ENCODE peak calls at places on chromosomes 1 and 21, in seven cellular contexts. Q is cardiac fibroblast; S is stimulated activated CD4-positive, alpha-beta T cell treated with anti-CD3 and anti-CD28 coated beads, Interleukin-12 subunit alpha, Interleukin-12 subunit beta, amount 100 ng/mL, for 24 hours; H is amygdala; G is anterior cingulate cortex; W is midbrain; C is occipital lobe. U is an unnamed sample.

GRCh38 chr1:154198756-154199562 is 7.1 kb upstream of the TPM3 start:
- DNase-seq in Q (peak), S (no peak), H (no peak), G (no peak), W (peak), C (no peak), U (peak)

GRCh38 chr1:19450811-19451564 is 34.4 kb downstream of the CAPZB start:
- DNase-seq in Q (peak), S (no peak), H (no peak), G (no peak), W (no peak), C (no peak), U (no peak)

GRCh38 chr1:204477036-204477740 is 17.4 kb downstream of the PIK3C2B start:
- DNase-seq in Q (no peak), S (no peak), H (peak), G (peak), W (peak), C (peak), U (no peak)

GRCh38 chr1:160078392-160079195 is 2.7 kb upstream of the KCNJ9 start:
- DNase-seq in Q (peak), S (peak), H (peak), G (peak), W (peak), C (peak), U (no peak)

GRCh38 chr1:10779201-10779600 is 17.2 kb downstream of the CASZ1 start:
- DNase-seq in Q (no peak), S (no peak), H (no peak), G (no peak), W (no peak), C (no peak), U (no peak)

GRCh38 chr1:47182681-47183235 is 7.1 kb downstream of the PDZK1IP1 start:
- DNase-seq in Q (no peak), S (no peak), H (no peak), G (peak), W (no peak), C (no peak), U (no peak)

GRCh38 chr1:43271186-43272118 is 1.7 kb downstream of the TMEM125 start:
- DNase-seq in Q (no peak), S (no peak), H (no peak), G (no peak), W (no peak), C (no peak), U (no peak)

GRCh38 chr1:7654725-7655124 is 116.4 kb upstream of the VAMP3 start:
- DNase-seq in Q (no peak), S (no peak), H (no peak), G (no peak), W (no peak), C (no peak), U (no peak)

GRCh38 chr1:87940410-87940809 is 611.7 kb downstream of the LMO4 start:
- DNase-seq in Q (peak), S (no peak), H (no peak), G (no peak), W (no peak), C (no peak), U (no peak)

GRCh38 chr21:23949493-23949892 is 1657.8 kb downstream of the MRPL39 start:
- DNase-seq in Q (no peak), S (no peak), H (no peak), G (no peak), W (no peak), C (no peak), U (no peak)

GRCh38 chr1:207565546-207566468 is 69.8 kb downstream of the CR1 start:
- DNase-seq in Q (peak), S (no peak), H (no peak), G (peak), W (peak), C (no peak), U (no peak)

GRCh38 chr1:229843627-229844238 is 217.7 kb downstream of the URB2 start:
- DNase-seq in Q (peak), S (no peak), H (no peak), G (no peak), W (peak), C (no peak), U (no peak)

GRCh38 chr1:238951809-238952208 is 434.6 kb upstream of the CHRM3 start:
- DNase-seq in Q (peak), S (no peak), H (no peak), G (no peak), W (peak), C (no peak), U (no peak)

GRCh38 chr1:17233675-17234074 is 15.2 kb upstream of the PADI3 start:
- DNase-seq in Q (peak), S (no peak), H (peak), G (peak), W (peak), C (no peak), U (no peak)

GRCh38 chr1:153532161-153532560 is 3.6 kb downstream of the S100A6 start:
- DNase-seq in Q (no peak), S (no peak), H (no peak), G (no peak), W (no peak), C (no peak), U (no peak)

GRCh38 chr1:228393268-228393699 is 13.4 kb downstream of the TRIM11 start:
- DNase-seq in Q (peak), S (no peak), H (peak), G (no peak), W (peak), C (no peak), U (no peak)

GRCh38 chr21:35503646-35504045 is 454.5 kb upstream of the RUNX1 start:
- DNase-seq in Q (peak), S (no peak), H (no peak), G (no peak), W (no peak), C (no peak), U (no peak)

GRCh38 chr1:205350626-205351235 is 6.0 kb downstream of the KLHDC8A start:
- DNase-seq in Q (no peak), S (no peak), H (no peak), G (no peak), W (no peak), C (no peak), U (no peak)

GRCh38 chr1:109763646-109764415 is at the start of gene EPS8L3:
- DNase-seq in Q (no peak), S (no peak), H (no peak), G (no peak), W (no peak), C (no peak), U (no peak)

GRCh38 chr1:29650041-29650400 is 413.7 kb downstream of the PTPRU start:
- DNase-seq in Q (no peak), S (no peak), H (no peak), G (no peak), W (no peak), C (peak), U (no peak)

GRCh38 chr1:241464985-241465384 is 54.6 kb downstream of the FH start:
- DNase-seq in Q (no peak), S (no peak), H (no peak), G (no peak), W (no peak), C (no peak), U (no peak)

GRCh38 chr1:223531742-223532341 is 133.7 kb downstream of the CAPN8 start:
- DNase-seq in Q (peak), S (peak), H (peak), G (peak), W (peak), C (no peak), U (peak)

U was measured in progenitor cell of endocrine pancreas.